ENCODE peak calls at places on chromosomes 11 and 22, in nine cellular contexts. J is H9; U is body of pancreas; F is thoracic aorta; R is naive thymus-derived CD4-positive, alpha-beta T cell; K is heart right ventricle; O is neuronal stem cell; C is psoas muscle; X is tibial nerve. T is an unnamed sample.

GRCh38 chr11:62536301-62536957 is 10.2 kb downstream of the AHNAK start:
- DNase-seq in F (no peak), R (no peak), J (no peak), X (no peak), U (no peak), O (no peak), K (no peak), C (no peak), T (no peak)

GRCh38 chr11:1877211-1878133 is 14.2 kb downstream of the PRR33 start:
- DNase-seq in O (no peak), J (no peak), U (peak; percentile 65), R (no peak), C (peak; percentile 80), K (peak; percentile 78), F (no peak), X (peak; percentile 19), T (no peak)

GRCh38 chr11:61955031-61955415 is 4.9 kb downstream of the BEST1 start:
- DNase-seq in J (peak; percentile 80), X (no peak), K (peak; percentile 62), C (peak; percentile 80), O (peak; percentile 20), U (no peak), F (no peak), R (no peak), T (no peak)

GRCh38 chr11:87258171-87258833 is 220.6 kb downstream of the TMEM135 start:
- DNase-seq in R (no peak), K (no peak), J (no peak), C (no peak), U (no peak), F (no peak), X (no peak), O (no peak), T (no peak)

GRCh38 chr11:1785749-1786261 is 22.1 kb upstream of the CTSD start:
- DNase-seq in K (no peak), F (no peak), X (no peak), R (no peak), U (no peak), J (no peak), C (no peak), O (no peak), T (no peak)

GRCh38 chr11:67117667-67118058 is 1.4 kb upstream of the KDM2A start:
- DNase-seq in X (no peak), J (peak; percentile 56), C (peak; percentile 70), O (no peak), U (peak; percentile 7), K (peak; percentile 48), R (peak; percentile 19), F (no peak), T (peak; percentile 51)

GRCh38 chr11:111871693-111872161 is 346 bp upstream of the ALG9 start:
- DNase-seq in U (no peak), K (no peak), R (no peak), O (no peak), X (no peak), J (no peak), F (no peak), C (no peak), T (no peak)

GRCh38 chr11:2217211-2218081 is 45.8 kb upstream of the TH start:
- DNase-seq in J (peak; percentile 23), K (no peak), O (no peak), F (no peak), C (no peak), R (no peak), X (no peak), U (no peak), T (peak; percentile 44)

GRCh38 chr22:25125693-25126357 is 73.8 kb upstream of the CRYBB3 start:
- DNase-seq in O (no peak), R (no peak), F (no peak), J (no peak), C (no peak), U (no peak), X (no peak), K (no peak), T (no peak)

GRCh38 chr11:117822031-117822521 is 2.5 kb downstream of the FXYD2 start:
- DNase-seq in R (peak; percentile 36), J (peak; percentile 65), F (no peak), C (peak; percentile 65), U (peak; percentile 74), X (no peak), O (no peak), K (peak; percentile 59), T (no peak)

GRCh38 chr22:43964314-43964857 is 9.1 kb downstream of the SAMM50 start:
- DNase-seq in O (no peak), R (no peak), K (no peak), F (no peak), C (no peak), X (no peak), U (no peak), J (no peak), T (no peak)

DNA sequence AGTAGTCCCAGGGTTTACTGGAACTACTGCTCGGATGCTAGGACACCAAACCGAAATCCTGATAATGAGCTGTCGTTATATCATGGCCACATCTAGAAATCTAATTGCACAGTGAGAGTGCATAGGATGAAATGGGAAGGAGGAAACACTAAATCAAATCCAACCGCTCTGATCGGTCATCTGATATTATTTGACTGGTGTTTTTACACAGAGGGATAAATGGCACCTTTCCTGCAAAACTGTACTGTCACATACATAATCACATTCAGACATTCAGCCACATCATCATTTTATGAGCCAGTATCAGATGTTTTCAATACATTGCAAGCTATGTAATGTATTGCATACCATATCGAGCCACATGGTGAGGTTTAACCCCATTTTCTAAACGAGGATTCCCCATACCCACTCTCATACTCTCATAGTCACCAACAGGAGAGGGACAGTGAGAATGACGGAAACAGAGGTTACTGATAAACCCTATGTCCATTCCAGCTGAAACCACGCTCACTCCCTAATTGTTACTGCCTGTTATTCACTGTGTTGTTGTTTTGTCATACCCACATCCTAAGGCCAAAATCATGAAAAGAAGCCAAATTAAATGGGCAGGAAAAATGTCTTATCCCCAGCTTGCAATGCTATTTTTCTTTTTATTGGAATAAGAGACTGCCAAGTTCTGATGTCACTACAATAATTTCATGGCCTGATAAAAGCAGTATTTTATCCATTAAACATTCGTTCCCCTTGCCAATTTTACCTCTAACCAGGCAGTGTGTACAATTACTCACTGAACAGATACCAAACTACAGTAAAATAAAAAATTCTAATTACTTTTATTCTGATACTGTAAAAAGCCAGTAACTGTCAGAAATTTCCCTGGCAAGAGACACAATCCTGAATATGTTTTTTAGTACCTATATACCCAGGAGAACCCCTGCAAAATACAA is 9.1 kb downstream of the CDON start:
- DNase-seq in F (no peak), U (no peak), O (no peak), K (no peak), J (no peak), R (no peak), X (no peak), C (no peak), T (no peak)
- H3K4me1 ChIP-seq in F (no peaks in the 10 kb centered on the region), U (no peaks in the 10 kb centered on the region), O (peaks cover 17% of the 10 kb centered on the region), K (no peaks in the 10 kb centered on the region), J (no peaks in the 10 kb centered on the region), R (no peaks in the 10 kb centered on the region), X (no peaks in the 10 kb centered on the region), C (no peaks in the 10 kb centered on the region), T (no peaks in the 10 kb centered on the region)

DNA sequence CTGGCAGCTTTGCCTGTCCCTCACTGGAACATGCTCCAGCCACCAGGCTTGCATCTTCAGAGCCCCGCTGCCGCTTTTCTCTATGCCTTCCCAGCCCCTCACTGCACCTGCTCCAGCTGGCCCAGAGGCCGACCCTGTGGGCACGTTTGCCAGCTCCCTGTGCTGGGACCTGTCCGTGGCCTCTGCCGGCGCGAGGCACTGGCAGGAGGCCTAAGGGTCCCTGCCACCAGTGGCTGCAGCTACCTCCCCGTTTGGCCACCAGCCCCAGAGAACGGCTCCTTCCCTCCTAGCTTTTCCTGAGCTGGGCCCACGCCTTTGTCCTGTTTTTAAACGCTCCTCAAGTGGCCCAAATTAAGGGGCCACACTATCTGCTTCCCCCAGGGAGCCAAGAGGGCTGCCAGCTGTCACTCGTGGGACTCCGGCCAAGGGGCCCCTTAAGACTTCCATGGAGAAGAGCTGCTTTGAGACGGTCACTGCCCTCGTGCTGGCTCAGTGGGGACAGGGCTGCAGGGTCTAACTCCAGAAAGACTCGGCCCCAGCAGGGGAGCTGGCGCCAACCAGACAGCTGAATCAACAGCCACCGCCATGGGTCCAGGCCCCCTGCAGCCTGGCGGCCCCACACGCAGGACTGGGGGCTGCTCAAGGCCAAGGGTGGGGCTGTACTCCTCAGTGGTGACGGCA is 24.6 kb upstream of the WNT7B start:
- DNase-seq in C (peak; percentile 58), U (no peak), K (no peak), F (no peak), J (no peak), O (no peak), X (no peak), R (no peak), T (no peak)
- H3K27ac ChIP-seq in C (no peak overlapping the region), U (no peak overlapping the region), K (peak overlapping the region; percentile 54), F (peak overlapping the region; percentile 20), J (no peak overlapping the region), O (no peak overlapping the region), X (no peak overlapping the region), R (no peak overlapping the region), T (no peak overlapping the region)

DNA sequence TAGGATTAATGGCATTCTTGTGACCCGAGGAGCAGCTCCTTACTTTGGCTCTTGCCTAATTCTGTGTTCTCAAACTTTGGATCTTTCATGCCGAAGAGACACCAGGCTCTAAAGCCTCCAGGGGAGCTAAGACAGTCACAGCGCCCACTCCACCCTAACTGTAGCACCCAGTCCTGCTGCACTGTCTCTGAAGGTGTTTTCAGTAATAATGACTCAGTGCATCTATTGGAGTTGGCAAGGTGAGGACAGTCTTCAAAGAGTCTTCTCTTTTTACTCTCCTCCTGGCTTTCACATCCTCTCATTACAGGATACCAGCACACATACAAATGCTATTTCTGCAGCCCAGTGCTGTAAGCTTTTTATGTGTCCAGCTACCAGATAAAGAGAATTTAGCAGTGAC is 69.4 kb downstream of the PPFIBP2 start:
- DNase-seq in J (no peak), U (no peak), R (no peak), K (no peak), F (no peak), X (no peak), O (no peak), C (no peak), T (no peak)
- H3K4me1 ChIP-seq in J (peaks cover 4% of the 10 kb centered on the region), U (no peaks in the 10 kb centered on the region), R (no peaks in the 10 kb centered on the region), K (peaks cover 20% of the 10 kb centered on the region), F (peaks cover 96% of the 10 kb centered on the region), X (peaks cover 54% of the 10 kb centered on the region), O (peaks cover 11% of the 10 kb centered on the region), C (peaks cover 91% of the 10 kb centered on the region), T (peaks cover 1% of the 10 kb centered on the region)

GRCh38 chr11:120793150-120793549 is 230.8 kb upstream of the TBCEL start:
- DNase-seq in U (no peak), X (no peak), J (no peak), R (no peak), K (no peak), C (no peak), F (no peak), O (no peak), T (no peak)
- H3K27ac ChIP-seq in U (no peak overlapping the region), X (no peak overlapping the region), J (no peak overlapping the region), R (no peak overlapping the region), K (no peak overlapping the region), C (no peak overlapping the region), F (no peak overlapping the region), O (no peak overlapping the region), T (no peak overlapping the region)

DNA sequence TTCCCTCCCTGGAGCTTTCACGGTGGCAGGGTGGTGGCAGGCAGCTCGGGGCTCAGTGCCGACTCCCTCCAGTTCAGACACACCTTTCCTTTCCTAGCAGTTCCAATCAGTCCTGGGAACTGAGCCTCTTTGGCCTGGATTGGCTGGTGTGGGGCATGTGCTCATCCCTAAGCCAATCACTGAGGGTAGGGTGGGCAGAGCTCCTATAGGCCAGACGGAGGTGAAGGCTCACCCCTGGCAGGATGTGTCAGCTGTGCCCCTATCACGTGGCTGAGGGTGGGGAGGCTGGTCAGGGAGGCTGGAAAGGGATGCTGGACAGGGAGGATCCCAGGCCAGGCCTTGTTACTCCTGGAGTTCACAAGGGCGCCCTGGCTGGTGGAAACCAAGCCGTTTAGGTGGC is 40.2 kb downstream of the CACNA1I start:
- DNase-seq in F (no peak), U (no peak), O (no peak), R (no peak), C (no peak), J (no peak), X (no peak), K (no peak), T (no peak)
- H3K4me1 ChIP-seq in F (no peaks in the 10 kb centered on the region), U (no peaks in the 10 kb centered on the region), O (peaks cover 3% of the 10 kb centered on the region), R (no peaks in the 10 kb centered on the region), C (no peaks in the 10 kb centered on the region), J (no peaks in the 10 kb centered on the region), X (no peaks in the 10 kb centered on the region), K (no peaks in the 10 kb centered on the region), T (peaks cover 10% of the 10 kb centered on the region)

T was measured in CD4-positive, CD25-positive, alpha-beta regulatory T cell.